ENCODE peak calls at places on chromosomes 12 and 14, in eight cellular contexts. U, B, S, K, J, P, I and N are unnamed samples.

GRCh38 chr12:27966870-27967269 is 5.7 kb downstream of the PTHLH start:
- DNase-seq in U (no peak), B (no peak), S (peak), K (no peak), J (peak), P (no peak), I (peak), N (no peak)

GRCh38 chr12:21710944-21711343 is 53.3 kb upstream of the LDHB start:
- DNase-seq in U (no peak), B (peak), S (no peak), K (no peak), J (no peak), P (no peak), I (no peak), N (no peak)

GRCh38 chr12:124852329-124852831 is 11.3 kb downstream of the SCARB1 start:
- DNase-seq in U (no peak), B (peak), S (no peak), K (no peak), J (no peak), P (peak), I (no peak), N (no peak)

GRCh38 chr14:76955575-76956252 is 72.8 kb downstream of the IRF2BPL start:
- DNase-seq in U (peak), B (no peak), S (no peak), K (peak), J (peak), P (peak), I (no peak), N (peak)

GRCh38 chr14:100907240-100907639 is 3.7 kb upstream of the RTL1 start:
- DNase-seq in U (no peak), B (no peak), S (no peak), K (no peak), J (no peak), P (no peak), I (no peak), N (no peak)

GRCh38 chr12:59548930-59549329 is 46.9 kb upstream of the SLC16A7 start:
- DNase-seq in U (no peak), B (peak), S (no peak), K (no peak), J (no peak), P (no peak), I (no peak), N (no peak)

GRCh38 chr14:60616326-60617044 is 32.8 kb downstream of the SIX1 start:
- DNase-seq in U (no peak), B (no peak), S (no peak), K (no peak), J (peak), P (no peak), I (no peak), N (no peak)

GRCh38 chr12:106081606-106082005 is 57.1 kb downstream of the NUAK1 start:
- DNase-seq in U (no peak), B (no peak), S (no peak), K (no peak), J (no peak), P (no peak), I (no peak), N (no peak)

GRCh38 chr14:95652171-95652570 is 34.1 kb upstream of the TCL1B start:
- DNase-seq in U (no peak), B (no peak), S (no peak), K (no peak), J (no peak), P (no peak), I (no peak), N (no peak)

GRCh38 chr12:81381951-81382350 is 304.1 kb downstream of the ACSS3 start:
- DNase-seq in U (no peak), B (no peak), S (no peak), K (no peak), J (peak), P (no peak), I (no peak), N (no peak)

GRCh38 chr14:21647380-21647779 is 6.3 kb upstream of the OR4E2 start:
- DNase-seq in U (no peak), B (no peak), S (no peak), K (no peak), J (no peak), P (no peak), I (peak), N (no peak)

GRCh38 chr12:13177373-13177772 is 19.2 kb upstream of the EMP1 start:
- DNase-seq in U (no peak), B (no peak), S (no peak), K (no peak), J (peak), P (no peak), I (no peak), N (no peak)

GRCh38 chr12:42846782-42847181 is 257.2 kb upstream of the PRICKLE1 start:
- DNase-seq in U (no peak), B (no peak), S (no peak), K (no peak), J (peak), P (no peak), I (no peak), N (no peak)

GRCh38 chr14:24428628-24429394 is 657 bp downstream of the CBLN3 start:
- DNase-seq in U (no peak), B (no peak), S (no peak), K (no peak), J (no peak), P (peak), I (no peak), N (no peak)

GRCh38 chr12:79364197-79364596 is 326.6 kb downstream of the PAWR start:
- DNase-seq in U (no peak), B (no peak), S (no peak), K (no peak), J (no peak), P (no peak), I (no peak), N (no peak)

GRCh38 chr12:6697584-6698351 is 2.8 kb downstream of the PIANP start:
- DNase-seq in U (no peak), B (peak), S (no peak), K (no peak), J (peak), P (peak), I (peak), N (no peak)

GRCh38 chr14:89184952-89185351 is 232.1 kb downstream of the FOXN3 start:
- DNase-seq in U (no peak), B (no peak), S (no peak), K (no peak), J (no peak), P (no peak), I (no peak), N (no peak)

GRCh38 chr14:100339757-100340453 is 16.8 kb downstream of the SLC25A47 start:
- DNase-seq in U (no peak), B (no peak), S (no peak), K (no peak), J (no peak), P (peak), I (no peak), N (no peak)

GRCh38 chr12:5171701-5172100 is 128.0 kb downstream of the KCNA5 start:
- DNase-seq in U (no peak), B (peak), S (no peak), K (no peak), J (peak), P (no peak), I (no peak), N (no peak)

GRCh38 chr12:51472984-51473383 is 48.4 kb downstream of the SLC4A8 start:
- DNase-seq in U (no peak), B (no peak), S (no peak), K (no peak), J (no peak), P (no peak), I (no peak), N (no peak)

GRCh38 chr12:85424581-85425348 is 144.7 kb downstream of the ALX1 start:
- DNase-seq in U (no peak), B (peak), S (no peak), K (peak), J (peak), P (no peak), I (peak), N (no peak)

GRCh38 chr14:89641495-89642162 is 224.6 kb upstream of the FOXN3 start:
- DNase-seq in U (no peak), B (peak), S (no peak), K (peak), J (no peak), P (no peak), I (no peak), N (no peak)

GRCh38 chr14:97251423-97252155 is 454.4 kb downstream of the VRK1 start:
- DNase-seq in U (no peak), B (no peak), S (no peak), K (no peak), J (no peak), P (no peak), I (no peak), N (no peak)

GRCh38 chr14:64253672-64254071 is 40.5 kb downstream of the ESR2 start:
- DNase-seq in U (no peak), B (no peak), S (no peak), K (no peak), J (peak), P (no peak), I (no peak), N (no peak)

GRCh38 chr14:101761881-101762529 is 496 bp downstream of the PPP2R5C start:
- DNase-seq in U (peak), B (peak), S (no peak), K (no peak), J (peak), P (peak), I (no peak), N (no peak)

GRCh38 chr12:112382866-112383265 is 635 bp upstream of the HECTD4 start:
- DNase-seq in U (no peak), B (no peak), S (no peak), K (no peak), J (no peak), P (no peak), I (no peak), N (no peak)

GRCh38 chr14:31935406-31935805 is 141.7 kb upstream of the ARHGAP5 start:
- DNase-seq in U (no peak), B (no peak), S (no peak), K (no peak), J (no peak), P (no peak), I (no peak), N (no peak)

GRCh38 chr12:121649819-121650353 is 19.6 kb downstream of the MORN3 start:
- DNase-seq in U (no peak), B (no peak), S (no peak), K (no peak), J (no peak), P (no peak), I (no peak), N (no peak)

GRCh38 chr12:54991161-54991991 is 6.8 kb upstream of the TESPA1 start:
- DNase-seq in U (no peak), B (no peak), S (no peak), K (peak), J (no peak), P (no peak), I (no peak), N (peak)

GRCh38 chr14:54209501-54210231 is 187.1 kb upstream of the CDKN3 start:
- DNase-seq in U (no peak), B (no peak), S (no peak), K (no peak), J (peak), P (no peak), I (no peak), N (no peak)

GRCh38 chr12:52677671-52678070 is 2.5 kb downstream of the KRT1 start:
- DNase-seq in U (no peak), B (no peak), S (no peak), K (no peak), J (no peak), P (no peak), I (no peak), N (no peak)

GRCh38 chr14:37974421-37974820 is 233.3 kb upstream of the SSTR1 start:
- DNase-seq in U (no peak), B (no peak), S (no peak), K (no peak), J (peak), P (no peak), I (no peak), N (no peak)

GRCh38 chr14:77495354-77495753 is 3.3 kb downstream of the ISM2 start:
- DNase-seq in U (no peak), B (no peak), S (no peak), K (no peak), J (no peak), P (no peak), I (no peak), N (no peak)

GRCh38 chr14:77603654-77604270 is 12.7 kb downstream of the SPTLC2 start:
- DNase-seq in U (no peak), B (peak), S (no peak), K (no peak), J (peak), P (no peak), I (no peak), N (no peak)

GRCh38 chr12:116247377-116247776 is 30.1 kb downstream of the MED13L start:
- DNase-seq in U (no peak), B (no peak), S (peak), K (no peak), J (peak), P (no peak), I (no peak), N (no peak)

GRCh38 chr12:117980621-117981020 is 11.8 kb upstream of the KSR2 start:
- DNase-seq in U (no peak), B (no peak), S (no peak), K (no peak), J (no peak), P (no peak), I (peak), N (no peak)

GRCh38 chr14:101589486-101590015 is 28.3 kb downstream of the DIO3 start:
- DNase-seq in U (no peak), B (no peak), S (no peak), K (no peak), J (no peak), P (peak), I (no peak), N (no peak)

GRCh38 chr14:33515441-33515840 is 435.4 kb downstream of the EGLN3 start:
- DNase-seq in U (no peak), B (no peak), S (no peak), K (no peak), J (no peak), P (no peak), I (no peak), N (no peak)